ENCODE peak calls at places on chromosomes 11 and 22, in ten cellular contexts. D is right atrium auricular region; Y is GM12865; H is neural progenitor cell; A is cardiac fibroblast; O is suprapubic skin; M is HFF-Myc; L is body of pancreas; S is tibial artery; W is CD8-positive, alpha-beta T cell. T is an unnamed sample.

GRCh38 chr11:31236052-31236652 is 133.4 kb downstream of the DCDC1 start:
- DNase-seq in D (no peak), Y (no peak), H (no peak), A (peak; percentile 30), O (no peak), M (no peak), L (no peak), S (no peak), W (no peak), T (no peak)

GRCh38 chr11:8759634-8760033 is 77.0 kb downstream of the RPL27A start:
- DNase-seq in D (no peak), Y (no peak), H (no peak), A (no peak), O (no peak), M (no peak), L (peak; percentile 70), S (peak; percentile 71), W (no peak), T (no peak)

GRCh38 chr22:49241174-49241851 is 586.4 kb downstream of the BRD1 start:
- DNase-seq in D (peak; percentile 44), Y (no peak), H (no peak), A (no peak), O (peak; percentile 59), M (no peak), L (no peak), S (peak; percentile 42), W (no peak), T (no peak)

GRCh38 chr11:328012-328411 is 7.4 kb upstream of the IFITM3 start:
- DNase-seq in D (no peak), Y (no peak), H (no peak), A (no peak), O (no peak), M (no peak), L (no peak), S (peak; percentile 53), W (no peak), T (no peak)

GRCh38 chr11:116387623-116388022 is 385.2 kb downstream of the BUD13 start:
- DNase-seq in D (no peak), Y (no peak), H (no peak), A (no peak), O (no peak), M (no peak), L (no peak), S (no peak), W (no peak), T (no peak)

GRCh38 chr11:47538741-47539575 is 14.0 kb downstream of the CELF1 start:
- DNase-seq in D (no peak), Y (no peak), H (peak; percentile 31), A (no peak), O (no peak), M (no peak), L (no peak), S (no peak), W (no peak), T (no peak)

GRCh38 chr11:1152316-1153104 is 5.2 kb upstream of the MUC5AC start:
- DNase-seq in D (peak; percentile 54), Y (peak; percentile 21), H (no peak), A (peak; percentile 15), O (no peak), M (no peak), L (no peak), S (peak; percentile 59), W (peak; percentile 24), T (peak; percentile 29)

GRCh38 chr11:23310276-23310675 is 450.0 kb upstream of the CCDC179 start:
- DNase-seq in D (no peak), Y (no peak), H (no peak), A (peak; percentile 37), O (no peak), M (no peak), L (no peak), S (no peak), W (no peak), T (no peak)

GRCh38 chr11:123137496-123138270 is 57.4 kb downstream of the CLMP start:
- DNase-seq in D (peak; percentile 94), Y (peak; percentile 58), H (peak; percentile 75), A (peak; percentile 91), O (peak; percentile 94), M (peak; percentile 76), L (peak; percentile 40), S (peak; percentile 90), W (no peak), T (peak; percentile 67)
- TF ChIP-seq CTCF in D (no peak), Y (no peak), H (no peak), A (peak; percentile 28), O (no peak), M (peak; percentile 21), L (no peak), S (no peak), W (no peak), T (peak; percentile 33)

DNA sequence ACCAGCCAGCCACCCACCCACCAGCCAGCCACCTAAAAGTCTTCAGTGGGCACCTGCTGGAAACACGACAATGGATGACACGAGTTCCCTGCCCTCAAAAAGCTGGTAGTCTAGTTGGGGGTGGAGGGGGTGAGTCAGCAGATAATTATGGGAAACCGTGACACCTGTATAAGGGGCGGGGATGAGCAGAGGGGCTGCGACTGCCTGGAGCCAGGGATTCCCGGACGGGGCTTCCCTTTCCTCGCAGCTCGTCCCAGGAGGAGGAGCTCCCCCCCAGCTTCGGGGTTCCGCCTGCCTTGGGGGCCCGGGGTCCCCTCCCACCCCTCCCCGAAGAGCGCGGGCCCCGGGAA is 2.3 kb upstream of the RTN4RL2 start:
- DNase-seq in D (no peak), Y (no peak), H (no peak), A (no peak), O (no peak), M (no peak), L (no peak), S (no peak), W (no peak), T (no peak)
- H3K4me3 ChIP-seq in D (peak overlapping the region; percentile 34), Y (peak overlapping the region; percentile 53), H (peak overlapping the region; percentile 66), A (peak overlapping the region; percentile 28), O (peak overlapping the region; percentile 46), M (no peak overlapping the region), L (no peak overlapping the region), S (peak overlapping the region; percentile 33), W (peak overlapping the region; percentile 62), T (no peak overlapping the region)

GRCh38 chr22:29258407-29259252 is 9.2 kb downstream of the RHBDD3 start:
- DNase-seq in D (peak; percentile 44), Y (no peak), H (no peak), A (no peak), O (no peak), M (no peak), L (no peak), S (peak; percentile 56), W (no peak), T (no peak)

GRCh38 chr22:29260031-29260560 is 7.7 kb downstream of the RHBDD3 start:
- DNase-seq in D (peak; percentile 26), Y (no peak), H (no peak), A (no peak), O (no peak), M (no peak), L (no peak), S (peak; percentile 53), W (no peak), T (no peak)

GRCh38 chr22:29260601-29261315 is 7.0 kb downstream of the RHBDD3 start:
- DNase-seq in D (peak; percentile 57), Y (no peak), H (no peak), A (no peak), O (no peak), M (no peak), L (no peak), S (peak; percentile 55), W (no peak), T (no peak)

GRCh38 chr22:29257751-29258181 is 10.0 kb downstream of the RHBDD3 start:
- DNase-seq in D (peak; percentile 52), Y (no peak), H (no peak), A (no peak), O (no peak), M (no peak), L (peak; percentile 44), S (peak; percentile 53), W (no peak), T (no peak)

DNA sequence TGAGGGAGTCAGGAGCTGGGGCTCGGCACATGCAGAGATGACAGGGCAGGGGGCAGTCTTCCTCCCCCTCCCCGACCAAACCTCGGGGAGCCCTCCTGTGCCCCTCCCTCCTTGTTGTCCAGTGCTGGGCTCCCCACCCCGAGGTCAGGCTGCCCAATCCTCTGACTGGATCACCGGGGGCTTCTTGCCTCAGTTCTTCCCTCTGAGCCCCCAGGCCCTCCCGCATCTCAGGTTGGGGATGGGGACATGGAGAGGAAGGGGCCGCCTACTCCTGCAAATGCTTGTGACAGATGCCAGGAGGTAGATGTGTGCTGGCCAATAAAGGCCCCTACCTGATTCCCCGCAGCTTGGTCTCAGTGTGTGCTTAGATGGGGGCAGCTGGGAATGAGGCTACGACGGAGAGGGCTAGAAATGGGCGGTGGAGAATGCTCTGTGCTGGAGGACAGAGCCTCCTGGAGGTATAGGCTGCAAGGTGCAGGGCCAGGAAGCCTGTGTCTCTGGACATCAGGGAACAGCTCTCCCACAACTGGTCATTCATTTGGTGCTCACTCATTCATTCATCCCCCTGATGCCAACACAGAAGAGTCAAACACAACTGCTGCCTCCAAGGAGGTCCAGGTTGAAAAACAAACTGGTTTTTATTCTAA is 8.4 kb downstream of the RHBDD3 start:
- DNase-seq in D (peak; percentile 23), Y (no peak), H (peak; percentile 38), A (no peak), O (no peak), M (no peak), L (no peak), S (peak; percentile 47), W (no peak), T (no peak)
- TF ChIP-seq CTCF in D (no peak), Y (no peak), H (peak; percentile 38), A (no peak), O (no peak), M (peak; percentile 21), L (no peak), S (no peak), W (no peak), T (peak; percentile 12)

GRCh38 chr11:64887234-64887756 is 8.9 kb upstream of the EHD1 start:
- DNase-seq in D (no peak), Y (no peak), H (no peak), A (no peak), O (no peak), M (no peak), L (no peak), S (no peak), W (no peak), T (no peak)

GRCh38 chr11:64890084-64890944 is 11.9 kb upstream of the EHD1 start:
- DNase-seq in D (no peak), Y (no peak), H (no peak), A (no peak), O (no peak), M (no peak), L (no peak), S (no peak), W (no peak), T (no peak)

GRCh38 chr11:64888761-64889511 is 10.5 kb upstream of the EHD1 start:
- DNase-seq in D (no peak), Y (no peak), H (no peak), A (no peak), O (no peak), M (no peak), L (peak; percentile 33), S (no peak), W (no peak), T (no peak)

GRCh38 chr11:64887757-64888405 is 9.5 kb upstream of the EHD1 start:
- DNase-seq in D (peak; percentile 78), Y (peak; percentile 86), H (peak; percentile 91), A (peak; percentile 65), O (peak; percentile 92), M (no peak), L (peak; percentile 85), S (peak; percentile 87), W (peak; percentile 84), T (no peak)

DNA sequence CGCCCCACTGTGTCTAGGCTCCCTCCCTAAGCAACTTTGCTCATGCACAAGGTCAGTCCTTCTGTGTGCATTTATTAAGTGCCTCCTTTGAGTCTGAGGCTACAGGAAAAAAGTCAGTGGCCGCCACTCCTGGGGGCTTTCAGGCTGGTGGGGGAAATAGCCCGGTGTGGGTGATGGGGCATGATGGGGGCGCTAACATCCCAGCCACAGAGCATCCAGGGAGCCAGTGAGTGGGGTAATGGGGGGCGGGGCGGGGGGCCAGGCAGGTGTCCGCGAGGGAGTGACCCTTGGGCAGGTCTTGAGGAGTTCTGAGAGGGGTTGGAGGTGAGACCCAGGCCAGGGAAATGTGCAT is 10.0 kb upstream of the EHD1 start:
- DNase-seq in D (no peak), Y (no peak), H (no peak), A (no peak), O (no peak), M (no peak), L (no peak), S (no peak), W (no peak), T (no peak)
- H3K4me3 ChIP-seq in D (peak overlapping the region; percentile 3), Y (peak overlapping the region; percentile 52), H (no peak overlapping the region), A (no peak overlapping the region), O (peak overlapping the region; percentile 20), M (no peak overlapping the region), L (no peak overlapping the region), S (peak overlapping the region; percentile 12), W (peak overlapping the region; percentile 37), T (no peak overlapping the region)

T was measured in astrocyte of the cerebellum.